ENCODE peak calls at places on chromosomes 3 and 15, in four cellular contexts. M is neural progenitor cell, N is hepatocyte, V is mammary epithelial cell. T is an unnamed sample.

GRCh38 chr3:141402476-141403171 is 34.3 kb downstream of the ZBTB38 start:
- DNase-seq in M (peak; percentile 82), N (peak; percentile 70), V (no peak), T (peak; percentile 84)

GRCh38 chr3:111764645-111765091 is 94.4 kb upstream of the PHLDB2 start:
- DNase-seq in M (no peak), N (peak; percentile 34), V (peak; percentile 77), T (peak; percentile 46)

GRCh38 chr3:49867871-49868321 is 1.8 kb downstream of the CAMKV start:
- DNase-seq in M (peak; percentile 88), N (peak; percentile 74), V (peak; percentile 28), T (peak; percentile 92)

GRCh38 chr3:44058022-44058867 is 183.4 kb upstream of the TOPAZ1 start:
- DNase-seq in M (no peak), N (peak; percentile 58), V (peak; percentile 64), T (peak; percentile 8)

GRCh38 chr3:152232679-152233078 is 36.0 kb upstream of the MBNL1 start:
- DNase-seq in M (no peak), N (no peak), V (peak; percentile 56), T (no peak)

GRCh38 chr3:57518276-57518914 is 25.7 kb downstream of the DNAH12 start:
- DNase-seq in M (no peak), N (no peak), V (no peak), T (no peak)

GRCh38 chr3:294096-294495 is 97.5 kb downstream of the CHL1 start:
- DNase-seq in M (no peak), N (no peak), V (peak; percentile 18), T (no peak)

GRCh38 chr15:65339926-65340325 is 35.4 kb downstream of the RNU5B-1 start:
- DNase-seq in M (no peak), N (peak; percentile 68), V (no peak), T (peak; percentile 44)

GRCh38 chr3:55491296-55491816 is 4.2 kb upstream of the WNT5A start:
- DNase-seq in M (no peak), N (peak; percentile 40), V (peak; percentile 74), T (no peak)

GRCh38 chr15:37585966-37586656 is 348.3 kb upstream of the TMCO5A start:
- DNase-seq in M (no peak), N (no peak), V (no peak), T (no peak)

GRCh38 chr3:41363830-41364523 is 164.7 kb downstream of the CTNNB1 start:
- DNase-seq in M (peak; percentile 46), N (no peak), V (no peak), T (no peak)

GRCh38 chr3:61638721-61639120 is 77.3 kb downstream of the PTPRG start:
- DNase-seq in M (no peak), N (no peak), V (no peak), T (no peak)

GRCh38 chr15:78110096-78110495 is 17.7 kb downstream of the SH2D7 start:
- DNase-seq in M (no peak), N (no peak), V (no peak), T (no peak)

GRCh38 chr3:13818919-13819318 is 61.0 kb downstream of the WNT7A start:
- DNase-seq in M (no peak), N (no peak), V (no peak), T (peak; percentile 14)

GRCh38 chr3:147529551-147529950 is 120.4 kb downstream of the ZIC1 start:
- DNase-seq in M (no peak), N (no peak), V (no peak), T (no peak)

GRCh38 chr3:129606522-129607390 is at the start of gene PLXND1:
- DNase-seq in M (peak; percentile 90), N (peak; percentile 79), V (no peak), T (peak; percentile 88)

GRCh38 chr3:129604223-129604941 is 2.1 kb downstream of the PLXND1 start:
- DNase-seq in M (no peak), N (no peak), V (no peak), T (no peak)

GRCh38 chr3:129607391-129608068 is 1.1 kb upstream of the PLXND1 start:
- DNase-seq in M (no peak), N (no peak), V (no peak), T (no peak)

GRCh38 chr3:129604942-129605592 is 1.4 kb downstream of the PLXND1 start:
- DNase-seq in M (peak; percentile 90), N (no peak), V (no peak), T (peak; percentile 76)

DNA sequence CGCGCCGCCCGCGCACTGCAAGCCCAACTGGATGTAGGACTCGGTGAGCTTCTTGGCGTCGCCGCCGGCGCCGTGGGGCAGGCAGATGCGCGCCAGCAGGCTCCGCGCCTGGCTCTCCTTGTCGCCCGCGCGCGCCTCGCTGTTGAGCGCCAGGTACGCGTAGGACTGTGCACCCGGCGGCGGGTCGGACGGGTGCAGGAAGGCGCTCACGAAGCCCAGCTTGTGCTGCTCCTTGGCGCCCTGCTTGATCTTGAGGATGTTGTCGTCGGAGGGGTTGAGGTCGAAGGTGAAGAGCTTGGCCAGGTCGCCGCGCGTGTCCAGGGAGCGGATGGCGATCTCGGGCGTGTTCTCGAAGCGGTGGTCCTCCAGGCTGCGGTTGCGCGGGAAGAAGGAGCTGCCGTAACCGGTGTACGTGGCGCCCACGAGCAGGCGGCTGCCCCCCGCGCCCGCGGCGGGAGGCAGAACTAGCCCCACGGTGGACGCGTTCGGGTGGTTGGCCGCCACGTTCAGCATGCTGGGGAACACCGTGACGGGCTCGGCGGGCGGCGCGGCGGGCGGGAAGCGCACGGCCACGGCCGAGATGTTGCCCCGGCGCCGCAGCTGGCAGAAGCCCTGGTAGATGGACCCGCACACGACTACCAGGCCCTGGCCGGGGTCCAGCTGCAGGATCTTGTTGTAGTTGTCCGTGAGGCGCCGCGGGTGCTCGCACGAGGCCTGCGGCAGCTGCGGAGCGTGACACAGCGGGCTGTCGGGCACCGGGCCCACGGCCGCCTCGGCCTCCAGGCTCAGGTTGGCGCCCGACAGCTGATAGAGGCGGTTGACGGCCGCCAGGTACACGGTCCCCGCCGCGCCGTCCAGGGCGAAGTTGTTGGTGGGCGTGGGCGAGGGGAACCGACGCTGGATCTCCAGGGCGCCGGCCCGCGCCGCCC is 619 bp downstream of the PLXND1 start:
- DNase-seq in M (peak; percentile 54), N (peak; percentile 72), V (peak; percentile 25), T (no peak)
- TF ChIP-seq EZH2 in M (peak; percentile 99), N (peak; percentile 79), V (peak; percentile 99), T (peak; percentile 74)

DNA sequence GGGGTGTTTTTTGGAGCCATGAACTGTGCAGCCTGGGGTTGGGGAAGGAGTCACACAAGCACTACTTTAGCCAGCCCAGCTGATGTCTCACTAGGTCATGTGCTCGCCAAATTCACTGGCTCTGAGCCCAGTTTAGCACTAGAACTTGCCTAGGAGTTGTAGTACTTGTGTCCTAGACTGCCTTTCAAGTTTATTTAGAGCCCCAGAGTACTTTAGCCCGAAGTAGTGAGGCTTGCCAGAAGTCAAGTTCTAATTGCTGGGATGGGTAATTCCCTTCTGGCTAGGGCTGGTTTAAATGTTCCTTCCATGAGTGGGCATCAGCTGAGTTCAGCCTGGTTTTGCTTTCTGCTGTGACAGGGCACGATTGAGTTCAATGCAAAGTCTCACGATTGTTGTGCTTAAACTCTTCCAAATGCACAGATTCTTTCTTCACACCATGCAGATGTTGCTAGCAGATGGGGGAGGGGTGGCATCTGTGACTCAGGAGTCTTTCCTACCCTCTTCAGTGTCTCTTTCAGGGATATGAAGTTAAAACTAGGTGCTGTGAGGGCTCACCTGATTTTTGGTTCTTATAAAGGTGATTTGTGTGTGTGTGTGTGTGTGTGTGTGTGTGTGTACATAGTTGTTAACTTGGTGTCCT is 228.2 kb upstream of the ZPLD1 start:
- DNase-seq in M (no peak), N (peak; percentile 26), V (peak; percentile 64), T (peak; percentile 24)
- H3K4me3 ChIP-seq in M (no peak overlapping the region), N (no peak overlapping the region), V (no peak overlapping the region), T (no peak overlapping the region)

DNA sequence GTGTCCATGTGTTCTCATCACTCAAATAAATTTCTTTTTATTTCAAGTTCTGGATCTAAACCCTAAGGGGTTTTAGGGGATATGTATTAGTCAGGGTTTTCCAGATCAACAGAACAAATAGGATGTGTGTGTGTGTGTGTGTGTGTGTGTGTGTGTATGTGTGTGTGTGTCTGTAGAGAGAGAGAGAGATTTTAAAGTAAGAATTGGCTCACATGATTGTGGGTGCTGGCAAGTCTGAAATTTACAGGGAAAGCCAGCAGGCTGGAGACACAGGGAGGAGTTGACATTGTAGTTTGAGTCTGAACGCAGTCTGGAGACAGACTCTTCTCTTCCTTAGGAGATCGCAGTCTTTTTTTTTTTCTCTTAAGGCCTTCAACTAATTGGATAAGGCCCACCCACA is 428.7 kb upstream of the TBL1XR1 start:
- DNase-seq in M (no peak), N (no peak), V (no peak), T (no peak)
- H3K27ac ChIP-seq in M (no peak overlapping the region), N (no peak overlapping the region), V (no peak overlapping the region), T (no peak overlapping the region)

GRCh38 chr3:172317984-172318383 is 130.3 kb downstream of the GHSR start:
- DNase-seq in M (no peak), N (no peak), V (peak; percentile 92), T (no peak)

GRCh38 chr3:172315401-172316091 is 132.7 kb downstream of the GHSR start:
- DNase-seq in M (no peak), N (peak; percentile 67), V (peak; percentile 58), T (no peak)

GRCh38 chr3:172316758-172317157 is 131.5 kb downstream of the GHSR start:
- DNase-seq in M (no peak), N (no peak), V (no peak), T (no peak)

GRCh38 chr3:172319653-172320052 is 128.6 kb downstream of the GHSR start:
- DNase-seq in M (no peak), N (no peak), V (no peak), T (no peak)

GRCh38 chr3:172317481-172317880 is 130.8 kb downstream of the GHSR start:
- DNase-seq in M (no peak), N (no peak), V (no peak), T (no peak)
- TF ChIP-seq EZH2 in M (no peak), N (no peak), V (no peak), T (no peak)

GRCh38 chr3:127674099-127674792 is 1.5 kb downstream of the ABTB1 start:
- DNase-seq in M (no peak), N (no peak), V (no peak), T (no peak)
- H3K4me3 ChIP-seq in M (no peak overlapping the region), N (no peak overlapping the region), V (no peak overlapping the region), T (peak overlapping the region; percentile 83)

GRCh38 chr3:45892161-45892560 is 5.8 kb downstream of the CCR9 start:
- DNase-seq in M (no peak), N (no peak), V (no peak), T (no peak)
- H3K27ac ChIP-seq in M (no peak overlapping the region), N (no peak overlapping the region), V (no peak overlapping the region), T (no peak overlapping the region)

DNA sequence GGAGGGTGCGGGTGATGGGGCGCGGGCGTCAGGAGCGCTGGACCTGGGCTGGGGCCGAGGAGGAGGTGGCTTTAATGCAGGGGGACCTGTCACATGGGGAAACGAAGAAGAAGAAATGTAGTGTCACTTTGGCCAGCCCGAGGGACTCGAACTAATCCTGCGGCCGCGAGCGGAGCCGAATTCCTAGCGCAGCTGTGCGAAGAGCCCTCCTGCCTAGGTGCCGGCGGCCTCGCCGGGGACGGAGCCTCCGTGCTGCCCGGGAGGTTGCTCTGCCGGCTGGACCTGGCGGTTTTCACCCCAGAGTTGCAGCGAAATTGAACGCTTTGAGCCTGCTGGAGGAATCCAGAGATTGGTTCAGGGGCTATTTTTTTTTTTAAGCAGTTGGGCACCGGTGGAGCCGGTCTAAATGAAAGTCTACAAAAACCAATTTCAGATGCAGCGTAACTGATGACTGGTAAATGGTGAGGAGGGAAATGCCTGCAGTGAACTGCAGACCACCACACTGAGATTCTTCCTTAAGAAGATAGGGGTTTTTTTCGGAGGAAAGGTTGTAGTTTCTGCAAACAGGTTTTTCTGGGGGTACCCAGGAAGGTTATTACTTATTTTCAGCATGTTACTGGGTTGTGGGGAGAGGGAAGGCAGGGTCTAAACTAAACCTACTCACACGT is 674 bp downstream of the TMEM108 start:
- DNase-seq in M (peak; percentile 88), N (peak; percentile 41), V (no peak), T (peak; percentile 76)
- TF ChIP-seq EZH2 in M (peak; percentile 35), N (no peak), V (peak; percentile 84), T (no peak)

T was measured in GM23338.